ENCODE peak calls at places on chromosomes 16 and 17, in nine cellular contexts. I is type B pancreatic cell; Y is NCI-H187; Z is activated CD4-positive, alpha-beta T cell treated with anti-CD3 and anti-CD28 coated beads, Interleukin-2, amount 50 U/mL, for 4 hours; H is NCI-H345; S is NCI-H1105; J is naive B cell; Q is GM12864; T is stimulated activated CD8-positive, alpha-beta memory T cell treated with anti-CD3 and anti-CD28 coated beads, Interleukin-2, amount 100 ng/mL, for 48 hours. O is an unnamed sample.

GRCh38 chr17:16980061-16980460 is 8.1 kb upstream of the TNFRSF13B start:
- DNase-seq in Q (no peak), J (no peak), Y (no peak), H (no peak), S (no peak), T (no peak), Z (no peak), I (no peak), O (no peak)

GRCh38 chr17:49703557-49704277 is 4.0 kb downstream of the SLC35B1 start:
- DNase-seq in S (no peak), Z (no peak), Q (no peak), T (no peak), I (no peak), Y (no peak), H (peak), J (no peak), O (no peak)

GRCh38 chr17:62650587-62650986 is 23.1 kb downstream of the MRC2 start:
- DNase-seq in Z (no peak), J (no peak), H (no peak), I (no peak), Y (no peak), Q (no peak), T (no peak), S (no peak), O (no peak)

GRCh38 chr16:87661561-87661960 is 59.3 kb downstream of the JPH3 start:
- DNase-seq in J (peak), Y (no peak), T (no peak), H (no peak), I (no peak), S (no peak), Q (no peak), Z (no peak), O (peak)

GRCh38 chr16:85998868-85999729 is 100.1 kb downstream of the IRF8 start:
- DNase-seq in Z (no peak), J (no peak), T (no peak), Y (no peak), H (no peak), S (no peak), Q (no peak), I (no peak), O (no peak)

GRCh38 chr17:59561042-59561441 is 4.4 kb upstream of the DHX40 start:
- DNase-seq in Y (no peak), H (no peak), J (no peak), T (no peak), S (no peak), Q (no peak), I (no peak), Z (no peak), O (no peak)

GRCh38 chr17:82599674-82600661 is 48.3 kb downstream of the WDR45B start:
- DNase-seq in J (no peak), Z (no peak), Q (peak), S (no peak), Y (no peak), T (no peak), I (no peak), H (no peak), O (peak)

GRCh38 chr16:31301708-31302400 is 42.1 kb downstream of the ITGAM start:
- DNase-seq in Q (peak), H (no peak), J (no peak), Z (no peak), S (no peak), T (no peak), I (no peak), Y (no peak), O (peak)

GRCh38 chr17:64580384-64581307 is 73.9 kb downstream of the CEP95 start:
- DNase-seq in H (no peak), S (no peak), Z (no peak), Y (no peak), J (no peak), Q (no peak), T (no peak), I (no peak), O (no peak)

GRCh38 chr16:1772362-1772907 is at the start of gene EME2:
- DNase-seq in I (no peak), T (peak), Q (no peak), Z (peak), H (peak), Y (no peak), S (no peak), J (peak), O (peak)

GRCh38 chr16:1832831-1833454 is 5.9 kb downstream of the FAHD1 start:
- DNase-seq in Z (no peak), Q (no peak), H (peak), Y (peak), T (no peak), I (no peak), J (no peak), S (no peak), O (no peak)

GRCh38 chr16:89602273-89602951 is 11.0 kb upstream of the DPEP1 start:
- DNase-seq in I (peak), H (no peak), J (no peak), Q (no peak), S (no peak), Y (no peak), Z (peak), T (peak), O (no peak)

GRCh38 chr17:60827920-60828319 is 150.3 kb downstream of the BCAS3 start:
- DNase-seq in Y (no peak), T (no peak), J (no peak), S (no peak), H (no peak), Q (no peak), I (no peak), Z (no peak), O (no peak)

GRCh38 chr17:1229354-1229890 is 40.8 kb upstream of the BHLHA9 start:
- DNase-seq in J (peak), S (no peak), Y (no peak), I (no peak), Z (peak), H (no peak), T (peak), Q (no peak), O (peak)

GRCh38 chr17:66126231-66126630 is 65.7 kb downstream of the CEP112 start:
- DNase-seq in J (no peak), Y (no peak), I (no peak), T (no peak), Q (no peak), S (no peak), Z (no peak), H (no peak), O (no peak)

GRCh38 chr17:43879723-43880419 is 27.5 kb downstream of the MPP2 start:
- DNase-seq in Q (no peak), Z (no peak), Y (no peak), J (no peak), T (no peak), I (no peak), S (no peak), H (no peak), O (no peak)

GRCh38 chr16:2515180-2515803 is 1.5 kb downstream of the ATP6V0C start:
- DNase-seq in Y (no peak), J (no peak), H (no peak), Q (no peak), S (no peak), T (no peak), I (no peak), Z (no peak), O (peak)

GRCh38 chr17:20173091-20173490 is 163.9 kb downstream of the SPECC1 start:
- DNase-seq in T (no peak), Y (no peak), J (no peak), Q (no peak), H (no peak), Z (no peak), I (no peak), S (no peak), O (no peak)

GRCh38 chr17:69030145-69030544 is 30.6 kb downstream of the ABCA9 start:
- DNase-seq in Z (no peak), S (no peak), H (no peak), T (no peak), I (no peak), Q (no peak), Y (no peak), J (no peak), O (no peak)

GRCh38 chr16:4486126-4486893 is 10.1 kb downstream of the HMOX2 start:
- DNase-seq in J (no peak), S (no peak), Q (no peak), I (no peak), H (no peak), T (no peak), Z (no peak), Y (no peak), O (no peak)

GRCh38 chr17:45320931-45321461 is 4.2 kb upstream of the MAP3K14 start:
- DNase-seq in Y (no peak), S (no peak), I (no peak), J (no peak), Q (no peak), T (no peak), H (no peak), Z (no peak), O (no peak)

O was measured in right cardiac atrium.